ENCODE peak calls at places on chromosome 17, in nine cellular contexts. Q is foreskin fibroblast, Y is epithelial cell of esophagus, H is cardiac fibroblast, M is IMR-90, N is fibroblast of mammary gland, B is psoas muscle, L is AG10803, D is vagina. E is an unnamed sample.

GRCh38 chr17:47208744-47209488 is at the start of gene MYL4:
- DNase-seq in N (no peak), Q (peak), Y (no peak), M (no peak), B (no peak), H (no peak), D (peak), L (peak), E (no peak)

GRCh38 chr17:325270-325976 is 27.2 kb downstream of the RPH3AL start:
- DNase-seq in N (no peak), D (no peak), M (no peak), B (no peak), Y (no peak), L (no peak), H (no peak), Q (no peak), E (no peak)

GRCh38 chr17:37490638-37491614 is 1.2 kb downstream of the DUSP14 start:
- DNase-seq in N (peak), D (no peak), L (peak), Q (peak), B (peak), M (peak), Y (peak), H (peak), E (peak)

GRCh38 chr17:60163108-60163784 is 13.5 kb downstream of the CA4 start:
- DNase-seq in B (no peak), M (no peak), N (no peak), Q (no peak), H (no peak), L (no peak), D (no peak), Y (no peak), E (no peak)

GRCh38 chr17:17888371-17888770 is 51.6 kb upstream of the SREBF1 start:
- DNase-seq in M (no peak), Y (no peak), Q (no peak), H (no peak), D (no peak), L (no peak), B (no peak), N (no peak), E (no peak)

GRCh38 chr17:42484304-42484703 is 25.6 kb downstream of the ATP6V0A1 start:
- DNase-seq in M (no peak), D (no peak), B (no peak), Y (no peak), N (no peak), L (no peak), H (no peak), Q (no peak), E (no peak)

GRCh38 chr17:44112284-44113280 is 10.9 kb downstream of the HDAC5 start:
- DNase-seq in B (peak), Q (no peak), N (no peak), M (no peak), L (no peak), Y (peak), D (no peak), H (no peak), E (no peak)

GRCh38 chr17:37276475-37276874 is 99.3 kb upstream of the C17orf78 start:
- DNase-seq in B (no peak), Y (peak), H (no peak), Q (no peak), L (no peak), N (no peak), M (peak), D (no peak), E (no peak)

GRCh38 chr17:77933777-77934398 is 24.6 kb upstream of the TNRC6C start:
- DNase-seq in D (no peak), L (no peak), N (no peak), Y (no peak), M (no peak), H (no peak), Q (no peak), B (no peak), E (no peak)

GRCh38 chr17:81391268-81391963 is 3.8 kb upstream of the BAHCC1 start:
- DNase-seq in Q (no peak), D (no peak), H (no peak), M (no peak), N (no peak), B (no peak), L (no peak), Y (no peak), E (no peak)

GRCh38 chr17:77445030-77445907 is 304.5 kb downstream of the SEC14L1 start:
- DNase-seq in Y (no peak), B (peak), H (no peak), Q (peak), L (peak), M (peak), N (peak), D (no peak), E (peak)

GRCh38 chr17:65227637-65228036 is 90.5 kb downstream of the RGS9 start:
- DNase-seq in N (no peak), H (no peak), L (no peak), B (no peak), M (no peak), Y (no peak), Q (no peak), D (no peak), E (no peak)

GRCh38 chr17:80012751-80013741 is 22.6 kb downstream of the TBC1D16 start:
- DNase-seq in L (no peak), M (no peak), N (no peak), Y (no peak), H (no peak), D (no peak), Q (no peak), B (peak), E (no peak)

GRCh38 chr17:4426499-4427208 is 7.1 kb upstream of the SPNS3 start:
- DNase-seq in L (no peak), N (no peak), M (no peak), D (no peak), Q (no peak), Y (no peak), H (no peak), B (no peak), E (no peak)

GRCh38 chr17:82737981-82738877 is 2.8 kb downstream of the FN3K start:
- DNase-seq in Q (peak), L (no peak), B (peak), D (no peak), N (peak), H (peak), Y (no peak), M (peak), E (no peak)

GRCh38 chr17:76714822-76715461 is 4.2 kb upstream of the MXRA7 start:
- DNase-seq in H (peak), B (peak), M (peak), D (no peak), L (peak), N (no peak), Q (peak), Y (peak), E (peak)

GRCh38 chr17:60230358-60230757 is 80.6 kb downstream of the CA4 start:
- DNase-seq in N (peak), Q (peak), D (no peak), Y (peak), L (peak), H (no peak), M (peak), B (no peak), E (peak)

GRCh38 chr17:48483004-48483403 is 47.8 kb downstream of the HOXB1 start:
- DNase-seq in N (no peak), Y (peak), L (no peak), M (no peak), B (no peak), H (no peak), Q (no peak), D (no peak), E (peak)

GRCh38 chr17:48479014-48479402 is 49.0 kb upstream of the SKAP1 start:
- DNase-seq in M (no peak), Q (no peak), Y (no peak), H (no peak), D (no peak), B (no peak), L (no peak), N (no peak), E (no peak)

GRCh38 chr17:48477235-48477634 is 47.2 kb upstream of the SKAP1 start:
- DNase-seq in B (no peak), H (no peak), D (no peak), N (no peak), Q (no peak), L (no peak), M (no peak), Y (no peak), E (no peak)

GRCh38 chr17:48483471-48484131 is 47.2 kb downstream of the HOXB1 start:
- DNase-seq in B (peak), H (peak), D (no peak), N (peak), M (peak), Q (peak), Y (peak), L (peak), E (peak)

DNA sequence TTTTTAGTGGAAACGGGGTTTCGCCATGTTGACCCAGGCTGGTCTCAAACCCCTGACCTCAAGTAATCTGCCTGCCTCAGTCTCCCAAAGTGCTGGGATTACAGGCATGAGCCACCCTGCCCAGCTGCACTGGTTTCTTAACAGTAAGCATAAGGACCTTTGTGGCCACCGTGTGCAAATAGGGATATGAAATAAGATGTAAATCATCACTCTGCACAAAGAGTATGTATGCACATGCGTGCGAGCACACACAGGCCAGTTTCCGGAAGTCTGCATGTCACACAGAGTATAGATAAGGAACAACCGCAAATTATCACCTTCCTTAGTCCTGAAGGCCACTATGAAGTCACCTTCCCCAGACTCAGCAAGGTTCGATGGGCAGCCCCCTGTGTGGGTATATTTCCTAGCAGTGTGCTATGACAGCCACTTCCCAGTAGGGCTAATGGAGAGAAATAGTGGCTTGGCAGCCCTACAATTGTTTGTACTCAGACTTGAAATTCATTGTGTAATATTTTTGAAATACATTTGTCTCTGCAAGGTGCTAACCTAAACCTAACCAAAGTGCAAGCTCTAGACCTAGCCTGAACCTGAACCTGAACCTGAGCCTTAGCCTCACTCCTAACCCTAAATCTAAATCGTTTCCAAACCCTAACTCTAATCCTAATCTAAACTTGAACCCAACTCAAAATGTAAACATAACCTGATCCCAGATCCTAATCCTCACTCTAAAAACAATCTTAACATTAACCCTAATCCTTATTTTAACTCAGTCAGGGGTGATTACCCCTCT is 48.4 kb upstream of the SKAP1 start:
- DNase-seq in L (peak), N (no peak), D (no peak), Y (no peak), Q (no peak), M (no peak), B (no peak), H (no peak), E (no peak)
- TF ChIP-seq CTCF in L (peak), N (peak), D (no peak), Y (peak), Q (no peak), M (no peak), B (no peak), H (peak), E (no peak)

GRCh38 chr17:70622382-70623260 is 453.3 kb downstream of the KCNJ2 start:
- DNase-seq in D (no peak), B (peak), L (peak), H (peak), Q (peak), M (peak), Y (peak), N (peak), E (no peak)
- TF ChIP-seq CTCF in D (no peak), B (peak), L (peak), H (peak), Q (peak), M (peak), Y (peak), N (peak), E (peak)

DNA sequence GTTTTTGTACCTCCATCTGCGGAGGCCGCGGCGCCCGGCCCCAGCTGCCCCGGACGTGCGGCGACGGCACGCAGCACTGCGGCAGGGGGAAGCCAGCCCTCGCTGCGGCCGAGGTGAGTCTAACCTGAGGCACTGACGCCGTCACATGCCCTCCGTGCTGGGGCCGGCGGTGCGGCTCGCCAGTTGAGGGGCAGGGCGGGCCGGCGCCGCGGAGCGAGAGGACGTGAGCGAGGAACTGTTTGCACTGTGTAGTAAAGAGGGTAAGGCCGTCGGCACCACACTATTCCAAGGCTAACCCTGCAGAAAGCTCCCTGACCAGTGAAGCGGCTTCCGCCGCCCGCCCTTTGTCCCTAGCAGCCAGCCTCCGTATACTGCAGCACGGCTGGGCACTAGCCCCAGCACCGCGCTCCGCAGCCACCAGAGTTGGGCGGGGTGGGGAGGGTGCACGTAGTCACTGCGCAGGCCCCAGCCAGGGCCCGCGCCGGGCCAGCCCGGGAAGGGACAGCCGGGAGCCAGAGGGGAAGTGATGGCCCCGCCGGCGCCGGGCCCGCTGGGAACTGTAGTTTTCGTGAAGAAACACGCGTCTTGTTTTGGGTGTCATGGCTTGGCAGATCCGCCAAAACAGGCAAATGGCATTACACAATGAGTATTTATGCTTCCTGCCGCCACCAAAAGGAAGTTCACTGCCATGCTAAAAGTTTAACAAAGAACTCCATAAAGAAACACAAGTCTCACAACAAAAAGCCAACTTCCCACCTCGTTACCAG is 580 bp upstream of the KANSL1 start:
- DNase-seq in B (peak), M (peak), L (peak), D (peak), Y (peak), Q (peak), H (peak), N (peak), E (peak)
- TF ChIP-seq CTCF in B (no peak), M (no peak), L (peak), D (no peak), Y (peak), Q (no peak), H (peak), N (no peak), E (peak)

DNA sequence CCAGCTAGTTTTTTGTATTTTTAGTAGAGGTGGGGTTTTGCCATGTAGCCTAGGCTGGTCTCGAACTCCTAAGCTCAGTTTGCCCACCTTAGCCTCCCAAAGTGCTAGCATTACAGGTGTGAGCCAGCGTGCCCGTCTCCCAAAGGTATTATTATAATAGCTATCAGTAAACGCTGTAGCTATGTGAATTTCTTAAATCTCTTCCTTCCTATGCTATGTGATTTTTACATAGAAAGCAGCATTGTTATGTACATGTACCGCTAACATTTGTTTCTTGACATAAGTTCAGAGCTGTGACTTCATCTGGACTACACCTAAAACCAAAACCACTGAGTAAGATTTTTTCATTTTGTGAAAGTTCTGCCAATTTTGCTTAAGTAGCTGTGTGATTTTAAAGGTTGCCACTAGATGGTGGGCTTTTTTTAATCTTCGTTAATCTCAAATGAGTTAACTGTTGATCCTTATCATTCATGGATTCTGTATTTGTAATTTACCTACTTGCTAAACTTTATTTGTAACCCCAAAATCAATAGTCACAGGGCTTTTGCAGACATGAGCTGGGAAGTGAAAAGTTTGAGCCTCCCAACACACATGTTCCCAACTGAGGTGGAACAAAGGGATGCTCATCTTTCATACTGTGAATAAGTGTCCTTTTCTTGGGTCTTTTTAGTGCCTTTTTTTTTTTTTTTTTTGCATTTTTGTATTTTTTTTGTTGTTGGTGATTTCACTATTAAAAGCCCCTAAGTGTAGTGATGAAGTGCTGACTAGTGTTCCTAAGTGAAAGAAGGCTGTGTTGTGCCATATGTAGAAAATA is 21.9 kb downstream of the PRKAR1A start:
- DNase-seq in Q (peak), L (peak), D (no peak), H (peak), B (no peak), Y (peak), M (peak), N (peak), E (peak)
- TF ChIP-seq CTCF in Q (peak), L (peak), D (no peak), H (peak), B (peak), Y (peak), M (peak), N (peak), E (peak)

DNA sequence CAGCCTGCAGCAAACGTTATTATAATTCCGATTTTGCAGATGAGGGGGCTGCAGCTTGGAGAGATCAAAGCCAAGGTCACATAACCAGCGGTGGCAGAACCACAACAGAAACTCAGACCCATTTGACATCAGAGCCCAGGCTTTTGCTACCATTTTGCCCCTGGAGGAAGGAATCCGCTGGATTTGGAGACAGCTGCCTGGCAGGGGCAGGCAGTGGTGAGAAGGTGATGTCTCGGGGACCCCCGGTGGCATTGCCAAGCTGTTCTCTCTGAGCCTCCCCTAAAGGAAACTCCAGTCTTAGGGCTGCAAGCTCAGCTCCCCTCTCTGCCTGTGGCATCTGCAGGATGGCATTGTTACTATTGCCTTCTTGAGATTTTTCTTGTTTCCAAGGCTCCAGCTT is 40.9 kb downstream of the AIPL1 start:
- DNase-seq in D (no peak), Q (no peak), M (no peak), B (no peak), L (no peak), H (no peak), N (no peak), Y (no peak), E (no peak)
- TF ChIP-seq CTCF in D (no peak), Q (no peak), M (no peak), B (no peak), L (no peak), H (no peak), N (no peak), Y (no peak), E (no peak)

E was measured in HFFc6.